ENCODE peak calls at places on chromosomes 4 and X, in four cellular contexts. G, V, M and B are unnamed samples.

GRCh38 chr4:4762300-4762699 is 97.2 kb upstream of the MSX1 start:
- DNase-seq in G (peak; percentile 41), V (no peak), M (no peak), B (no peak)

GRCh38 chrX:19334945-19335626 is 8.6 kb upstream of the PDHA1 start:
- DNase-seq in G (no peak), V (peak; percentile 10), M (no peak), B (no peak)

GRCh38 chrX:41198410-41198809 is 113.2 kb downstream of the USP9X start:
- DNase-seq in G (no peak), V (no peak), M (no peak), B (no peak)

GRCh38 chr4:13970349-13970748 is 342.8 kb upstream of the BOD1L1 start:
- DNase-seq in G (no peak), V (no peak), M (no peak), B (no peak)

GRCh38 chr4:122831515-122832196 is 5.0 kb downstream of the FGF2 start:
- DNase-seq in G (no peak), V (no peak), M (no peak), B (no peak)

GRCh38 chrX:52353838-52354237 is 15.0 kb upstream of the XAGE2 start:
- DNase-seq in G (no peak), V (no peak), M (no peak), B (no peak)

GRCh38 chr4:1347410-1347864 is 429 bp downstream of the UVSSA start:
- DNase-seq in G (peak; percentile 90), V (peak; percentile 93), M (peak; percentile 95), B (peak; percentile 92)

GRCh38 chr4:79044260-79044659 is 105.0 kb upstream of the PAQR3 start:
- DNase-seq in G (no peak), V (no peak), M (no peak), B (no peak)

DNA sequence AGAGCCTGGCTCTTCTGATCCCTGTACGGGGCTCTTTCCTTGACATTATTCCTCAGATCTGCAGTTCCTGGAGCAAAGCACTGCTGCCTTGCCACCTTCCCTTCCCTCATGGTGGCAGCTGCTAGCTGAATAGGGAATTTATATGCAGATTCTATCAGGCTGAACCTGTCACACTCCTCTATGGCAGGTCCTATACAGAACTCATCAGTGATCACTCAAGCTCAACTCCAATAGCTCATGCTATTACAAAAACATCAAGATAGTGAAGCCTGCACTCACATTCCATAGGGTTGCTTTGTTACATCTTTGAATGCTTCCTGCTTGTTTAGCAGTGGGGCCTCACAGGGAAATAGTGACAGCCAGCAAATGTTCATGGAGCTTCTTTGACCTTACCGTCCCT is 71.7 kb downstream of the SLC2A9 start:
- DNase-seq in G (no peak), V (no peak), M (no peak), B (no peak)
- H3K27ac ChIP-seq in G (no peak overlapping the region), V (no peak overlapping the region), M (no peak overlapping the region), B (no peak overlapping the region)

GRCh38 chrX:24696241-24696640 is 2.5 kb downstream of the POLA1 start:
- DNase-seq in G (no peak), V (no peak), M (no peak), B (no peak)

GRCh38 chrX:24694825-24695224 is 1.1 kb downstream of the POLA1 start:
- DNase-seq in G (no peak), V (no peak), M (no peak), B (no peak)

GRCh38 chrX:24692305-24692704 is 1.4 kb upstream of the POLA1 start:
- DNase-seq in G (no peak), V (no peak), M (no peak), B (no peak)

GRCh38 chrX:24693453-24694202 is at the start of gene POLA1:
- DNase-seq in G (peak; percentile 94), V (peak; percentile 98), M (peak; percentile 91), B (peak; percentile 92)
- TF ChIP-seq CTCF in G (peak; percentile 13), V (peak; percentile 41), M (no peak), B (no peak)

GRCh38 chrX:110403839-110404238 is 45.2 kb downstream of the RTL9 start:
- DNase-seq in G (no peak), V (no peak), M (no peak), B (no peak)
- H3K27ac ChIP-seq in G (no peak overlapping the region), V (no peak overlapping the region), M (no peak overlapping the region), B (no peak overlapping the region)

DNA sequence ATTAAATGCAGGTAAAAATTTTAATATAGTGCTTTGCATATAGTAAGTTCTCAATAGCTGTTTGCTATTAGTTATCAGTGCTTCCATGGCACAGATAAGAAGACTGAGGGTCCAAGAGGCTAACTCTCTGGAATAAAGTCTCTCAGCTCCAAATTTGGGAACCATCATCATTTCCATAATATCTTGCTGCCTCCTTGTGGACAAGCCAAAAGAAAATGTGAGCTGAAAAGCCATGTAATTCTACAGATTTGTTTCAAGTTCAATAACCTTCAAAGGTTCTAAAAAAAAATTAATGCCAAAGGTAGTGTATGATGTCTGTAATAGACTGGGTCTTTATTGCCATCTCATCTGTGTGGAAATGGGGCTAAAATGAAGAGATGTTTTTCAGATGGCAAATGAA is 136.9 kb upstream of the VCX start:
- DNase-seq in G (no peak), V (no peak), M (no peak), B (no peak)
- TF ChIP-seq CTCF in G (peak; percentile 8), V (no peak), M (peak; percentile 10), B (no peak)

GRCh38 chrX:133543654-133544053 is 128.4 kb upstream of the GPC4 start:
- DNase-seq in G (no peak), V (no peak), M (no peak), B (no peak)
- H3K27ac ChIP-seq in G (peak overlapping the region; percentile 24), V (no peak overlapping the region), M (no peak overlapping the region), B (no peak overlapping the region)

DNA sequence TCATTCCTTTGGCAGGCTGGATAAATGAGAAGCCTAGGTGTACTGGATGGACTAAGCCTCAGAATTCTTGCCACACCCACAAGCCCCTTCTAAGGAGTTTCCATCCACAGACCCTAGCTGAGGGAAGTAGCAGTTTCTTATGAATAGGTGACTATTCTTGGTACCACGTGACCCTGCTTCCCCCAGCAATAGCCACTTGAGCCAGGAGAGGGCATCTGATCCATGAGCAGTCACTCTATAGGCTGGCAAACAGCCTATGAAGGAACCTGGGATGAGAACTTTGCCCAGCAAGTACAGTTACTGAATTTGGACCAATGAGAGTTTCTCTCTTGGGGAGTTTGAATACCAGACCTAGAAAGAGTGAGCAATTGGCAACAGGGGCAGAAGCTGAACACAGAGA is 84.0 kb downstream of the RTL9 start:
- DNase-seq in G (no peak), V (peak; percentile 11), M (no peak), B (no peak)
- TF ChIP-seq CTCF in G (no peak), V (peak; percentile 16), M (no peak), B (no peak)

GRCh38 chr4:40842725-40843401 is 93.1 kb downstream of the NSUN7 start:
- DNase-seq in G (no peak), V (no peak), M (no peak), B (no peak)
- H3K27ac ChIP-seq in G (no peak overlapping the region), V (no peak overlapping the region), M (no peak overlapping the region), B (no peak overlapping the region)

DNA sequence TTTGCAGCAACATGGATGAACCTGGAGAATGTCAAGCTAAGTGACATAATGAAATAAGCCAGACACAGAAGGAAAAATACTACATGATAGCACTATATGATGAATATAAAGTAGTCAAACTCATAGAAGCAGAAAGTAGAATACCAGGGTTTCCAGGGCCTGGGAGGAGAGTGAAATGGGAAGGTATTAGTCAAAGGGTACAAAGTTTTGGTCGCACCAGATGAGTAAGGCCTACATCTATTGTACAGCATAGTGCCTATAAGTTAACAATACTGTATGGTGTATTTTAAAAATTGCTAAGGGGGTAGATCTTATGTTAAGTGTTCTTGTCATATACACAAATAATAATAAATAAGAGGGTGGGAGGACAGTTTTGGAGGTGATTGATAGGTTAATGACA is 41.5 kb downstream of the ENOX2 start:
- DNase-seq in G (no peak), V (no peak), M (no peak), B (no peak)
- TF ChIP-seq CTCF in G (no peak), V (no peak), M (no peak), B (no peak)

DNA sequence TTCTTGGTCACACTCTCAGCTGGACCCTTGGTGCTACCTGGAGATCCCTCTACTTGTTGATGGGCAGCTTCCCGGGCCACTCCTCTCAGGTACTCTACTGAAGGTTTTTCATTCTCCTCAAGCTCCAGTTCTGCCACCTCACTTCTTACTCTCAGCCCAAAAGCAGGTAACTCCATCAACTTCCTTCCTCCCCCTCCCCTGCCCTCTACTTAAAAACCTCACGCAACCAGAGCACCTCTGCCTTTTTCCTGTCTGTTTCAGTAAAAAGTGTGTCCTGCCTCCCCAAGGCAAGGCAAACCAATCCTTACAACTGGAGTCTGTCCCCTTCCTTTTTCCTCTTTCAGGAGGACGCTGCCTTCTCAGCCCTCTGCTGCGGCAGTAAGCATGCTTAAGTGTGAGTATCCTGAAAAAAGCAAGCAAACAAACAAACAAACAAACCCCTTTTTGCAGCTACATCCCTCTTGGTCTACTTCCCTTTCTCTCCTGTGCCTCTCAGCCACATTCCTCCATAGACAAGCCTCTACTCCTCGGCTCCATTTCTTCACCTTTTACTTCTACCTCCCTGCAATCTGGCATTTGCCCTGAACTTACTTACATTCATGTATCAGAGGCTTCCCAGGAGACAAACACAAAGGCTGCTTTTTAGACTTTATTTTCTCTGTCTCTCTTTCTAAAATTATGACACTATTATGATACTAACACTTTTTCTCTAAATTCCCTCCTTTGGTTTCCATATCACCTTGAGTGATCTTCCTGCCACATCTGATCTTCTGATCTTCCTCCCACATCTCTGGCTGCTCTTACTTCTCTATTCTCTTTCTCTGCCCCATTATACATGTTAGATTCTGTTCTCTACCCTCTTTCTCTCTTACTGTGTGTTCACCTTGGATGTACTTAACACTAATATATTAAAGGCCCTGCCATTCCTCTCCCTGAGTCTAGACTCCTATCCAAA is 5.4 kb downstream of the ALPK1 start:
- DNase-seq in G (no peak), V (no peak), M (no peak), B (no peak)
- H3K27ac ChIP-seq in G (no peak overlapping the region), V (no peak overlapping the region), M (peak overlapping the region; percentile 2), B (peak overlapping the region; percentile 78)

GRCh38 chr4:129672941-129673340 is 577.0 kb downstream of the C4orf33 start:
- DNase-seq in G (no peak), V (no peak), M (no peak), B (no peak)
- TF ChIP-seq CTCF in G (no peak), V (no peak), M (no peak), B (no peak)